ENCODE peak calls at places on chromosomes 12 and 14, in seven cellular contexts. P, K, D, Q, L, M and F are unnamed samples.

GRCh38 chr12:95318071-95318545 is 100.5 kb downstream of the VEZT start:
- DNase-seq in P (no peak), K (no peak), D (no peak), Q (no peak), L (no peak), M (no peak), F (no peak)

GRCh38 chr14:104393898-104394605 is 185.5 kb upstream of the C14orf180 start:
- DNase-seq in P (peak), K (no peak), D (peak), Q (no peak), L (peak), M (no peak), F (no peak)

GRCh38 chr14:102973706-102974280 is 51.3 kb downstream of the AMN start:
- DNase-seq in P (no peak), K (no peak), D (no peak), Q (no peak), L (no peak), M (no peak), F (no peak)

GRCh38 chr12:55664826-55665225 is 28.1 kb downstream of the OR10P1 start:
- DNase-seq in P (no peak), K (no peak), D (no peak), Q (no peak), L (no peak), M (no peak), F (no peak)

GRCh38 chr12:19462441-19462840 is 23.1 kb downstream of the AEBP2 start:
- DNase-seq in P (no peak), K (no peak), D (no peak), Q (no peak), L (no peak), M (no peak), F (no peak)

GRCh38 chr14:20489093-20489994 is 16.0 kb upstream of the RNASE10 start:
- DNase-seq in P (no peak), K (no peak), D (no peak), Q (no peak), L (peak), M (no peak), F (no peak)

GRCh38 chr12:127559349-127560040 is 707.5 kb upstream of the TMEM132C start:
- DNase-seq in P (peak), K (peak), D (peak), Q (no peak), L (peak), M (no peak), F (peak)

GRCh38 chr12:100573168-100573498 is 351 bp upstream of the GAS2L3 start:
- DNase-seq in P (no peak), K (no peak), D (no peak), Q (no peak), L (no peak), M (no peak), F (no peak)

GRCh38 chr12:77343291-77343690 is 277.9 kb upstream of the E2F7 start:
- DNase-seq in P (no peak), K (no peak), D (no peak), Q (no peak), L (no peak), M (no peak), F (no peak)